ENCODE peak calls at places on chromosomes 11 and 22, in eight cellular contexts. I is body of pancreas; U is brain microvascular endothelial cell; J is AG04450; H is CD4-positive, alpha-beta memory T cell; W is IMR-90; E is adrenal gland; T is NB4. A is an unnamed sample.

GRCh38 chr11:71221851-71222250 is 30.5 kb downstream of the SHANK2 start:
- DNase-seq in U (no peak), I (no peak), E (no peak), J (no peak), W (no peak), H (no peak), T (no peak), A (no peak)

GRCh38 chr11:87445002-87445401 is 407.3 kb downstream of the TMEM135 start:
- DNase-seq in I (no peak), T (no peak), J (no peak), E (no peak), U (peak), H (no peak), W (peak), A (no peak)

GRCh38 chr22:24521791-24522245 is 26.7 kb downstream of the UPB1 start:
- DNase-seq in E (no peak), H (peak), T (peak), I (peak), J (no peak), W (peak), U (peak), A (peak)

GRCh38 chr11:83641511-83641910 is 355.3 kb upstream of the CCDC90B start:
- DNase-seq in H (no peak), U (no peak), E (no peak), J (no peak), T (no peak), W (peak), I (no peak), A (no peak)

GRCh38 chr22:24121938-24122337 is 59.3 kb upstream of the SUSD2 start:
- DNase-seq in U (no peak), I (no peak), W (no peak), J (no peak), T (no peak), E (no peak), H (no peak), A (no peak)

GRCh38 chr11:96324912-96325311 is 18.1 kb downstream of the MAML2 start:
- DNase-seq in H (no peak), I (no peak), J (no peak), W (peak), U (peak), E (no peak), T (no peak), A (no peak)

GRCh38 chr11:116825854-116826750 is 3.0 kb upstream of the APOA4 start:
- DNase-seq in I (no peak), H (no peak), U (no peak), W (no peak), J (no peak), E (no peak), T (no peak), A (no peak)

GRCh38 chr22:22099194-22099486 is 116.6 kb upstream of the TOP3B start:
- DNase-seq in H (no peak), I (no peak), J (no peak), U (no peak), E (no peak), W (no peak), T (no peak), A (no peak)

GRCh38 chr22:46352691-46353386 is 17.3 kb downstream of the TRMU start:
- DNase-seq in I (peak), H (no peak), J (no peak), T (peak), W (peak), U (peak), E (peak), A (no peak)

GRCh38 chr11:3905080-3905953 is 49.9 kb downstream of the STIM1 start:
- DNase-seq in T (peak), U (peak), H (peak), I (peak), J (no peak), E (no peak), W (peak), A (peak)

GRCh38 chr11:134938212-134938611 is 526.2 kb upstream of the B3GAT1 start:
- DNase-seq in T (no peak), U (no peak), W (no peak), J (no peak), I (no peak), E (no peak), H (no peak), A (no peak)
- H3K4me3 ChIP-seq in T (no peak), U (no peak), W (no peak), J (no peak), I (no peak), E (no peak), H (no peak), A (no peak)

GRCh38 chr11:115643491-115643995 is 139.3 kb upstream of the CADM1 start:
- DNase-seq in J (no peak), E (no peak), T (no peak), H (no peak), W (no peak), U (no peak), I (no peak), A (no peak)
- H3K4me3 ChIP-seq in J (no peak), E (no peak), T (no peak), H (no peak), W (no peak), U (no peak), I (no peak), A (no peak)

DNA sequence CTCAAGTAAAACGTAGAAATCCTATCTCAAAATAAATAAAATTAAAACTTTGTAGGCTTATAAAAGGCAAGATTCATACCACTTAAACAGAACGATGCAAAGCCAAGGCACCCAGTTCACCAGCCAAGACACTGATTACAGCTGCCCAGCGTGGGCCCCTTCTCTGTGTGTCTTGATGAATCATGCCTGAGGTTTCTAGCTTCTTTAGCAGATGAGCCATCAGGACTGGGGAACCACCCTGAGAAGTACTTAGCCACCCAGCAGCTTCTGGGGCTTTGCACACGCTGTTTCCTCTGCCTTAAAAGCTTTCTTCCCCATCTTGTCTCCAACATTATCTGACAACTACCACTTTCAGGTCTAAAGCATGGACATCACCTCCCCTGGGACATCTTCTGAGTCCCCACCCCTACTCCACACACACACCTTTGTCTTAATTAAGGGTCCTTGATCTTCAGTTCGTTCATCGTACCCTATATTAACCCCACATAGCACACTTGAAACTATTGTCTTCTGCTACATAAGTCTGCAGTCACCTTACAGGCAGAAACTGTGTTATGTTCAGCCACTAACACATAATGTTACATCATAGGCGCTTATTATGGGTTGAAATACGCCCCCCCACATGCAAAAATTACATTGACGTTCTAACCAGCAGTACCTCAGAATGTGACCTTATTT is 8.7 kb upstream of the LAYN start:
- DNase-seq in J (peak), H (no peak), W (peak), E (no peak), U (peak), I (no peak), T (peak), A (peak)
- H3K4me3 ChIP-seq in J (no peak), H (no peak), W (no peak), E (no peak), U (no peak), I (no peak), T (no peak), A (no peak)

GRCh38 chr11:6608011-6608410 is 4.0 kb downstream of the TAF10 start:
- DNase-seq in J (no peak), H (no peak), U (no peak), I (no peak), E (no peak), W (no peak), T (no peak), A (no peak)

GRCh38 chr11:6604081-6604626 is 580 bp downstream of the ILK start:
- DNase-seq in W (peak), I (peak), H (peak), T (peak), E (no peak), J (no peak), U (peak), A (no peak)

GRCh38 chr11:6607190-6607635 is 3.6 kb downstream of the ILK start:
- DNase-seq in E (no peak), I (no peak), J (no peak), T (no peak), W (no peak), H (no peak), U (no peak), A (no peak)

GRCh38 chr11:6608726-6609501 is 3.1 kb downstream of the TAF10 start:
- DNase-seq in E (no peak), H (no peak), J (no peak), I (no peak), W (no peak), U (no peak), T (no peak), A (no peak)

GRCh38 chr11:6606471-6607189 is 3.1 kb downstream of the ILK start:
- DNase-seq in J (peak), T (peak), U (peak), H (peak), E (peak), I (peak), W (peak), A (peak)
- H3K4me3 ChIP-seq in J (peak), T (peak), U (peak), H (no peak), E (no peak), I (no peak), W (peak), A (no peak)

DNA sequence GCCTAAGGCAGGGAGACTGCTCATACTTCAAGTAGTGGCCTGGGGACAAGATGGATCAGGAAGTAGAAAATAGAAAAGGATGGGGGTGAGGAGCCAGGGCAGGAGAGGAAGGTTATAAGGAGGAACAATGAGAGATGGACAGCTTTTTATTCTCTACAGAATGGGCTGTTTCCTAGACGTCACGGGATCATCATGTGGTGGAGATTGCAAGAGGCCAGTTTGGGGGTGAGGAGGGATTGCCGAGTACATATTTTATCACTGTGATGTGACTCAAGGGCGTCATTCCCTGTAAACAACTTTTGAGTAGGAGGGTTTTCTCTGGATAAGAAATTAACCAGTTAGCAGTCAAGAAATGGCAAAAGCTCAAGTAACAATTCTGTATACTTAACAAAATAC is 406.3 kb downstream of the ETS1 start:
- DNase-seq in U (peak), E (no peak), H (no peak), I (no peak), J (no peak), W (peak), T (no peak), A (no peak)
- H3K4me3 ChIP-seq in U (no peak), E (no peak), H (no peak), I (no peak), J (no peak), W (no peak), T (no peak), A (no peak)

DNA sequence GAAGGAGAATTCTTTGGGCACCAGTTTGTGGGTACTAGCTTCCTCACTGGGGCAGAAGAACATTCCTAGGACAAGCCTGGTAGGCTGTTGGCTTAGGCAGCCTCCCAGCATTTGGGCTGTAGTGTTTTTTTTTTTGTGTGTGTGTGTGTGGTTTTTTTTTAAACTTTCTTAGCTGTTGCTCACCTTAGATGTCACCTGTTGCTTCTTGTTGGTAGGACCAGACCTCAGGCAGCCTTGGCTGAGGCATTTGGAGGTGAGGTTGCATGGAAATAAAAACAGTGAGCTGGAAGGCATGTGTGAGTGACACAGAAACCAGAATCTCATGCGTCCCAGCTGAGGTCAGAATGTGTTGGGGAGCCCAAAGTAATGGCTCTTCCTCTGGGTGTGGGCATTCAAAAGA is 21.3 kb downstream of the AMPD3 start:
- DNase-seq in I (no peak), E (no peak), T (no peak), H (no peak), W (no peak), U (no peak), J (no peak), A (no peak)
- H3K4me3 ChIP-seq in I (no peak), E (no peak), T (no peak), H (no peak), W (no peak), U (no peak), J (no peak), A (no peak)

DNA sequence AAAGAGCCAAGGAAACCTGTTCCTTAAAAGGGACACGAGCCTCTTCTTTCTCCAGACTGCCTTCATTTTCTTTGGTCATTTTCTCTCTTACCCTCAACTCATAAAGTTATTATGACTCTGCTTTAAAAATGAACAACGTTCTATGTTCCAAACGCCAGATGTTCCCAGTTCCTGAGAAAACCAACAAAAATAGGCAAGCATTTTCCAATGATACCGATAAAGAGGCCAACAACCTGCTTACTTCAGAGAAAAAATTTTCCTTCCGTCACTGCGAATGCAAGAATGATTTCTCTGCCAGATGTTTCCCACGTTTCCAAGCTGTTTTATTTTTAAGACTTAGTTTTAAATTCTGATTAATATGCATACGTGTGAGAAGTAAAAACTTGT is 315 bp upstream of the TRPC6 start:
- DNase-seq in J (no peak), W (no peak), E (no peak), H (no peak), I (no peak), U (no peak), T (no peak), A (no peak)
- H3K4me3 ChIP-seq in J (peak), W (peak), E (no peak), H (no peak), I (no peak), U (peak), T (no peak), A (no peak)

DNA sequence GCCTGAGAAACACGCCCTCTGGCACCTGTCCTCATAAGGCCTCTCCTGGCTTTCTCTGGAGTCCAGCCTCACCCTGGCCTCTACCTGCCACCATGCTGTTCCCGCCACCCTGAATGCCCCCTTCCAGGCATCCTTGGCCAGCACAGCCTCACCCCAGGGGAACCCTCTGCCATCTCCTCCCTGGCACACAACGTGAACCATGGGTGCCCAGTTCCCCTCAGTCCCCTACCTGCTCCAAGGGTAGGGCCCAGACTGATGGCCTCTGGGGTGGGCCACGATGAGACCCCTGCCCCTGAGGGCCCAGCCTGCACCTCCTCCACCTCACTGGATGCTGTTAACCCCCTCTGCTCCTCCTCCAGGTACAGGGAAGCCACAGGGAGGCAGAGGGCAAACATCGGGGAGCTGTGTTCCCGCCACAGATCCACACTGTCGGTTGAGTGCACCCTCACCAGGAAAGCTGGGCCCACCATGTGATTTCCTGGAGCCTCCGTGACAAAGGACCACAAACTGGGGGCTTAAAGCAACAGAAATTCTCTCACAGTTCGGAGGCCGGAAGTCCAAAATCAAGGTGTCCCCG is 169.6 kb downstream of the BRD1 start:
- DNase-seq in U (no peak), J (no peak), H (no peak), W (no peak), T (no peak), I (no peak), E (no peak), A (no peak)
- H3K4me3 ChIP-seq in U (no peak), J (no peak), H (no peak), W (no peak), T (no peak), I (no peak), E (no peak), A (no peak)